ENCODE peak calls at places on chromosomes 12 and 14, in six cellular contexts. D is upper lobe of right lung; G is B cell; I is fibroblast of the aortic adventitia; Y is mucosa of descending colon; W is CD8-positive, alpha-beta T cell. K is an unnamed sample.

GRCh38 chr12:85708775-85709174 is 127.4 kb downstream of the RASSF9 start:
- DNase-seq in D (no peak), Y (no peak), W (no peak), G (no peak), I (no peak), K (no peak)

GRCh38 chr12:90989617-90990232 is 15.0 kb downstream of the EPYC start:
- DNase-seq in Y (no peak), I (peak; percentile 47), W (no peak), D (no peak), G (no peak), K (no peak)

GRCh38 chr12:2163172-2163927 is 110.6 kb downstream of the CACNA1C start:
- DNase-seq in D (no peak), Y (peak; percentile 86), G (no peak), I (peak; percentile 100), W (no peak), K (no peak)

GRCh38 chr14:70887207-70888150 is 19.8 kb upstream of the PCNX1 start:
- DNase-seq in I (peak; percentile 47), G (no peak), W (no peak), Y (no peak), D (no peak), K (no peak)

GRCh38 chr14:84071061-84071460 is 1458.9 kb upstream of the FLRT2 start:
- DNase-seq in Y (no peak), I (no peak), W (no peak), G (no peak), D (no peak), K (no peak)

GRCh38 chr14:104157303-104157928 is 19.0 kb downstream of the KIF26A start:
- DNase-seq in D (no peak), I (no peak), W (no peak), G (no peak), Y (no peak), K (no peak)

GRCh38 chr14:72889366-72889765 is 4.5 kb downstream of the DPF3 start:
- DNase-seq in I (no peak), G (no peak), D (no peak), Y (no peak), W (no peak), K (no peak)

GRCh38 chr12:64825143-64826011 is 930 bp downstream of the TBC1D30 start:
- DNase-seq in W (no peak), Y (no peak), G (peak; percentile 28), D (peak; percentile 67), I (no peak), K (no peak)

GRCh38 chr12:92188517-92189188 is 43.0 kb upstream of the BTG1 start:
- DNase-seq in D (no peak), G (no peak), Y (no peak), W (no peak), I (no peak), K (no peak)

GRCh38 chr12:52280319-52280795 is 5.9 kb downstream of the KRT86 start:
- DNase-seq in I (peak; percentile 100), D (peak; percentile 84), W (no peak), G (no peak), Y (no peak), K (no peak)

GRCh38 chr12:904010-904414 is 45.5 kb downstream of the RAD52 start:
- DNase-seq in G (no peak), D (no peak), W (no peak), Y (no peak), I (no peak), K (no peak)

GRCh38 chr14:69763761-69764510 is 3.0 kb upstream of the SRSF5 start:
- DNase-seq in D (no peak), I (no peak), Y (no peak), G (no peak), W (no peak), K (no peak)

GRCh38 chr14:64110832-64111231 is 183.3 kb downstream of the ESR2 start:
- DNase-seq in D (no peak), G (no peak), W (no peak), I (no peak), Y (no peak), K (no peak)

GRCh38 chr12:5723071-5723470 is 222.0 kb downstream of the ANO2 start:
- DNase-seq in I (no peak), D (no peak), G (no peak), Y (no peak), W (no peak), K (no peak)

GRCh38 chr14:38755036-38755435 is 348.0 kb downstream of the SEC23A start:
- DNase-seq in Y (no peak), I (no peak), G (no peak), D (no peak), W (no peak), K (no peak)

GRCh38 chr12:118418385-118419057 is 42.2 kb downstream of the SUDS3 start:
- DNase-seq in I (peak; percentile 27), Y (no peak), W (no peak), G (no peak), D (no peak), K (no peak)

GRCh38 chr12:98653866-98654493 is 8.9 kb downstream of the APAF1 start:
- DNase-seq in Y (no peak), W (no peak), G (peak; percentile 51), I (peak; percentile 80), D (no peak), K (no peak)

GRCh38 chr14:104516906-104517305 is 62.7 kb upstream of the C14orf180 start:
- DNase-seq in D (no peak), W (no peak), I (no peak), Y (no peak), G (no peak), K (no peak)

GRCh38 chr14:30610719-30611388 is 11.3 kb upstream of the SCFD1 start:
- DNase-seq in I (peak; percentile 84), W (peak; percentile 27), D (no peak), Y (peak; percentile 70), G (no peak), K (no peak)

GRCh38 chr14:81311816-81312215 is 88.3 kb downstream of the STON2 start:
- DNase-seq in G (no peak), D (no peak), W (no peak), Y (no peak), I (peak; percentile 4), K (no peak)

GRCh38 chr12:3236345-3237153 is 159.4 kb downstream of the TSPAN9 start:
- DNase-seq in I (peak; percentile 33), D (no peak), Y (no peak), W (no peak), G (no peak), K (no peak)

GRCh38 chr14:35553808-35554207 is 19.8 kb downstream of the INSM2 start:
- DNase-seq in D (no peak), G (no peak), I (peak; percentile 77), Y (no peak), W (no peak), K (no peak)

GRCh38 chr12:76398106-76398505 is 49.9 kb upstream of the BBS10 start:
- DNase-seq in G (no peak), D (no peak), W (no peak), Y (no peak), I (no peak), K (no peak)

GRCh38 chr12:27119797-27120196 is 37.4 kb upstream of the C12orf71 start:
- DNase-seq in D (no peak), I (no peak), G (no peak), Y (no peak), W (no peak), K (no peak)

GRCh38 chr12:27123642-27124041 is 41.3 kb upstream of the C12orf71 start:
- DNase-seq in Y (no peak), W (no peak), G (no peak), D (no peak), I (peak; percentile 33), K (no peak)
- TF ChIP-seq CTCF in Y (no peak), W (no peak), G (peak; percentile 58), D (peak; percentile 28), I (no peak), K (peak; percentile 56)

DNA sequence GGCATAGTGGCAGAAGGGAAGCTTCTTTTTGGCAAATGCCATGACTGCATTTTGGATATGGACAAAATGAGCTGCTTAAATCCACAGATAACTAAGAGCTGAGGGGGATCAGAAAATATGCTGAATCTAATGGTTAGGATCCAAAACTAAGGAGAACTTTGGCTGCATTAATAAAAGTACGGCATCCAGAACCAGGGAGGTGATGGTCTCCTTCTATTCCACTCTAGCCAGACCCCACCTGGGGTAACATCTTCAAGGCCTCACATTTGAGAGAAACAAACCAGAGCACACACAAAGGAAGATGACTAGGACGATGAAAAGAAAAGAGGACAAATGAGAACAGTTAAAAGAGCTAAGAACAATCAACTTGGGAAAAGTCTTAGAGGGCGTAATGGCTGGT is 27.6 kb downstream of the NT5DC3 start:
- DNase-seq in D (no peak), I (no peak), Y (no peak), W (no peak), G (no peak), K (no peak)
- TF ChIP-seq CTCF in D (no peak), I (no peak), Y (no peak), W (no peak), G (no peak), K (no peak)

DNA sequence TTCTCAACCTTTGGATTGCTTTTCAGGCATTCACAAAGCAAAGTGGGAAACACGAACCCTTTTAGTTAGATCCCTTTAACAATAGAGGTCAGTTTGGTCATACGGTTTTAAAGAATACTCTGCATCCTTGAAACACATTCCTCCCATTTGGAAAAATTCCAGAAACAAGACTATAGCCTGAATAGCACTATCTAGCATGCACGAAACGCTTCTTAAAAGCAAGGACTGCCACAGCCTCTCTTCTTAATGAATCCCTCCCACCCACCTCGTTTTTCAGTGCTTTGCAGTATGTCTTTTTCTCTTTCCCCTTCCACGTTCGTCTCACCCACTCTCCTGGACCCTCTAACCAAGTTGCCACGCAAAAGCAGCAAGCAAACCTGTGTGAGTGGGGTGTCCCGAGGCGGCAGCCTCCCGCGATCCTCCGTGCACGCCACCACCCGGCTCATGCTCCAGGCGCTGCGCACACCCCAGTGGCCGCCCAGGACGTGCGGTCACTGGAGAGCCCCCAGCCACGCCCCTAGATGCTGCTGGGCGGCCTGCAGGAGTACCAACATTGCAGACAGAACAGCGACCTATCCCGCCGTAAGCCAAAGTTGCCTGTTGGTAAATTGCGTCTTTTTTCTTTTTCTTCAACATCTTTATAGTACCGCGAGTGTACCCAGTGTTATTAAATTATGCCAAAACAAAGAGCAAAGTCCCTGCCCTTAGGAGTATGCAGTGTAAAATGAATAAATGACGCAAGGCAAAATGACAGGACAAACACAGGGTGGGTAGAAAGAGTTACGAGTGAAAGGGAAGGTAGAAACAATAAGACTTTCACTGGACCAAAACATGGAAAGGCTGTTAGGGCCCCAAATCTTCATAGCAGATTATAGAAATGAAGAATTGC is at the start of gene SLC38A4:
- DNase-seq in D (no peak), W (no peak), Y (peak; percentile 75), I (peak; percentile 62), G (no peak), K (peak; percentile 20)
- TF ChIP-seq CTCF in D (no peak), W (no peak), Y (no peak), I (peak; percentile 20), G (no peak), K (peak; percentile 25)

GRCh38 chr12:104025771-104026170 is 24.2 kb downstream of the GLT8D2 start:
- DNase-seq in D (no peak), W (no peak), Y (no peak), I (no peak), G (no peak), K (no peak)
- TF ChIP-seq CTCF in D (no peak), W (no peak), Y (no peak), I (no peak), G (no peak), K (no peak)

DNA sequence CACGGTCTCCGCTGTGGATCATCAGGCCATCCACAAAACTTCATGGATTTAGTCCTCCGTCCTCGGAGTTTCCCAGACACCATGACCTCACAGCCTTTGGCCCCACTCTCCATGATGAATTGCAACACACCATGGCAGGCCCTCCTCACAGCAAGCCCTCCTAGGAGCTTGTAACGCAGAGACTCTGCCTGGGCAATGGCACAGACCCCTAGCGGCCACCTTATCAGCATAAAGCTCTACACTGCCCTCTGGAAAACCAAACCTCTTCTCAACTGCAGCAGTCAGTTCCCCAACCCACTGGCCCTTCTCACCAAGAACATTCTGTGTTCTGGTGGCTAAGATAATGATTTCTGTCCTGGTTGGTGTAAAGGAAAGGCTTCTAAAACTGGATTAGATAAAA is 238.4 kb upstream of the USP15 start:
- DNase-seq in D (no peak), I (no peak), G (no peak), Y (no peak), W (no peak), K (no peak)
- TF ChIP-seq CTCF in D (no peak), I (no peak), G (no peak), Y (no peak), W (no peak), K (no peak)